ENCODE peak calls at places on chromosomes 2 and 18, in eight cellular contexts. Z is GM12878, D is Kasumi-1, H is erythroblast, V is NCI-H1092 treated with DMSO at 0.1 percent for 48 hours, K is A673, R is left colon, P is kidney. E is an unnamed sample.
A peak's percentile ranks its signal among the peaks of the same experiment; 100 is the strongest.

GRCh38 chr2:215933141-215933540 is 80.2 kb downstream of the MREG start:
- DNase-seq in P (no peak), D (no peak), K (no peak), Z (no peak), R (no peak), V (no peak), H (no peak), E (no peak)

GRCh38 chr2:178194600-178195389 is 483 bp downstream of the OSBPL6 start:
- DNase-seq in Z (no peak), P (peak; percentile 77), H (peak; percentile 63), V (peak; percentile 43), R (peak; percentile 36), D (no peak), K (peak; percentile 78), E (peak; percentile 69)

GRCh38 chr2:238684362-238685326 is 163.2 kb upstream of the TWIST2 start:
- DNase-seq in H (no peak), K (peak; percentile 10), R (no peak), V (no peak), P (peak; percentile 34), D (no peak), Z (no peak), E (peak; percentile 97)

GRCh38 chr2:105158002-105158401 is 83.5 kb upstream of the GPR45 start:
- DNase-seq in D (no peak), V (no peak), Z (no peak), R (no peak), P (no peak), K (no peak), H (no peak), E (no peak)

GRCh38 chr2:54479422-54479821 is 23.3 kb downstream of the SPTBN1 start:
- DNase-seq in V (no peak), P (no peak), R (no peak), D (no peak), H (no peak), K (peak; percentile 58), Z (no peak), E (peak; percentile 76)

GRCh38 chr2:157471078-157471477 is 27.2 kb upstream of the CYTIP start:
- DNase-seq in D (no peak), P (no peak), Z (no peak), K (no peak), R (peak; percentile 13), H (no peak), V (no peak), E (no peak)

GRCh38 chr2:145277922-145278321 is 758.0 kb upstream of the ZEB2 start:
- DNase-seq in R (no peak), D (no peak), V (no peak), Z (no peak), K (no peak), P (no peak), H (no peak), E (peak; percentile 51)

GRCh38 chr2:160453111-160453820 is 40.3 kb downstream of the RBMS1 start:
- DNase-seq in D (no peak), P (no peak), H (no peak), V (no peak), Z (no peak), K (no peak), R (no peak), E (no peak)

GRCh38 chr2:217711236-217711635 is 291.6 kb downstream of the TNS1 start:
- DNase-seq in P (no peak), Z (no peak), R (no peak), H (no peak), V (no peak), K (no peak), D (no peak), E (peak; percentile 89)

GRCh38 chr18:78731423-78732032 is 248.1 kb upstream of the SALL3 start:
- DNase-seq in D (no peak), K (no peak), H (no peak), R (no peak), V (no peak), Z (no peak), P (no peak), E (no peak)

GRCh38 chr2:68466361-68466777 is 725 bp downstream of the FBXO48 start:
- DNase-seq in D (peak; percentile 37), P (no peak), V (no peak), H (peak; percentile 52), Z (no peak), R (peak; percentile 17), K (no peak), E (peak; percentile 81)

GRCh38 chr18:13617826-13618515 is 108.4 kb downstream of the FAM210A start:
- DNase-seq in P (no peak), K (no peak), V (no peak), D (no peak), R (no peak), H (no peak), Z (no peak), E (no peak)

GRCh38 chr18:23893653-23894052 is 120.9 kb upstream of the TTC39C start:
- DNase-seq in H (no peak), Z (no peak), P (no peak), R (no peak), K (no peak), V (no peak), D (no peak), E (no peak)

GRCh38 chr2:118224888-118225264 is 136.6 kb downstream of the INSIG2 start:
- DNase-seq in V (no peak), H (no peak), R (no peak), P (no peak), K (peak; percentile 71), Z (no peak), D (no peak), E (no peak)

GRCh38 chr2:72512376-72512775 is 313.5 kb downstream of the EXOC6B start:
- DNase-seq in Z (no peak), V (no peak), K (peak; percentile 87), R (no peak), D (no peak), H (no peak), P (no peak), E (no peak)

GRCh38 chr2:114001936-114002335 is 112.0 kb downstream of the ACTR3 start:
- DNase-seq in Z (no peak), P (no peak), D (no peak), H (no peak), K (no peak), R (no peak), V (no peak), E (no peak)

GRCh38 chr2:59177748-59178147 is 936.6 kb upstream of the FANCL start:
- DNase-seq in P (no peak), K (no peak), V (peak; percentile 50), D (no peak), H (no peak), R (no peak), Z (no peak), E (no peak)

GRCh38 chr2:172100080-172101007 is 2.4 kb downstream of the DLX2 start:
- DNase-seq in P (peak; percentile 65), Z (no peak), K (peak; percentile 63), H (peak; percentile 24), V (no peak), R (no peak), D (no peak), E (no peak)

GRCh38 chr18:23528580-23529472 is 25.5 kb downstream of the RMC1 start:
- DNase-seq in D (no peak), P (no peak), K (no peak), V (no peak), H (peak; percentile 79), Z (no peak), R (no peak), E (peak; percentile 62)

GRCh38 chr18:36217348-36217747 is 30.1 kb downstream of the MOCOS start:
- DNase-seq in H (no peak), V (no peak), D (no peak), K (no peak), R (peak; percentile 33), P (no peak), Z (no peak), E (no peak)

GRCh38 chr18:75823376-75823950 is 396.0 kb upstream of the SMIM21 start:
- DNase-seq in Z (no peak), D (no peak), P (no peak), R (no peak), V (peak; percentile 80), K (no peak), H (no peak), E (no peak)

GRCh38 chr2:38700881-38701458 is 35.1 kb downstream of the GALM start:
- DNase-seq in H (no peak), P (no peak), K (no peak), Z (no peak), R (peak; percentile 63), V (no peak), D (no peak), E (no peak)

GRCh38 chr2:120175000-120175581 is 48.1 kb downstream of the TMEM185B start:
- DNase-seq in K (peak; percentile 76), H (peak; percentile 68), Z (no peak), V (peak; percentile 40), D (peak; percentile 80), R (no peak), P (no peak), E (peak; percentile 61)

GRCh38 chr2:165369131-165369935 is 100.2 kb upstream of the CSRNP3 start:
- DNase-seq in P (no peak), Z (no peak), K (peak; percentile 50), R (no peak), H (no peak), V (no peak), D (no peak), E (no peak)

GRCh38 chr2:136530154-136530553 is 235.2 kb upstream of the THSD7B start:
- DNase-seq in P (no peak), K (no peak), V (no peak), Z (no peak), R (no peak), H (no peak), D (peak; percentile 45), E (no peak)

GRCh38 chr18:59718108-59719057 is 21.2 kb upstream of the CCBE1 start:
- DNase-seq in Z (no peak), R (no peak), V (no peak), D (no peak), K (peak; percentile 15), P (no peak), H (no peak), E (peak; percentile 98)

GRCh38 chr2:102841107-102841840 is 79.4 kb downstream of the TMEM182 start:
- DNase-seq in K (peak; percentile 71), P (no peak), H (peak; percentile 46), R (peak; percentile 33), Z (no peak), D (peak; percentile 69), V (peak; percentile 10), E (peak; percentile 37)

GRCh38 chr2:240648650-240649275 is 23.5 kb downstream of the GPR35 start:
- DNase-seq in D (no peak), P (peak; percentile 52), R (no peak), K (no peak), H (no peak), V (no peak), Z (no peak), E (no peak)

GRCh38 chr2:61368687-61369665 is 101.9 kb downstream of the USP34 start:
- DNase-seq in P (no peak), V (no peak), K (no peak), Z (no peak), H (peak; percentile 8), D (peak; percentile 7), R (no peak), E (no peak)

GRCh38 chr18:13474336-13474735 is 252.0 kb downstream of the FAM210A start:
- DNase-seq in P (no peak), K (no peak), V (no peak), R (no peak), D (no peak), H (no peak), Z (no peak), E (peak; percentile 21)

GRCh38 chr18:13221821-13222220 is 3.3 kb downstream of the LDLRAD4 start:
- DNase-seq in H (no peak), D (no peak), R (peak; percentile 73), K (peak; percentile 49), Z (no peak), P (peak; percentile 93), V (peak; percentile 62), E (peak; percentile 60)

GRCh38 chr2:121858847-121859246 is 103.4 kb downstream of the TSN start:
- DNase-seq in K (no peak), R (no peak), V (no peak), H (no peak), P (no peak), D (no peak), Z (no peak), E (no peak)

GRCh38 chr2:106904242-106904641 is 18.3 kb upstream of the ST6GAL2 start:
- DNase-seq in R (no peak), V (no peak), P (no peak), K (no peak), D (no peak), Z (no peak), H (no peak), E (no peak)

GRCh38 chr2:176132397-176133086 is 3.0 kb downstream of the HOXD8 start:
- DNase-seq in D (no peak), V (no peak), P (peak; percentile 43), K (peak; percentile 83), H (peak; percentile 68), Z (no peak), R (peak; percentile 22), E (no peak)